ENCODE peak calls at places on chromosomes 2 and 18, in ten cellular contexts. Z, T, L, B, I, G, D, U, R and S are unnamed samples. For H3K4me1, the result is how much of the 10 kb centered on the place peaks cover.

GRCh38 chr18:12408247-12408869 is 629 bp downstream of the PRELID3A start:
- DNase-seq in L (peak), D (peak), G (no peak), U (peak), R (no peak), Z (no peak), B (peak), T (no peak), I (peak), S (no peak)

GRCh38 chr2:111015256-111015655 is 105.5 kb upstream of the BCL2L11 start:
- DNase-seq in T (no peak), L (no peak), Z (no peak), D (no peak), B (no peak), U (no peak), G (no peak), R (no peak), I (no peak), S (no peak)

GRCh38 chr2:106970471-106971261 is 84.7 kb upstream of the ST6GAL2 start:
- DNase-seq in T (no peak), Z (no peak), I (no peak), L (no peak), R (no peak), G (no peak), U (peak), B (no peak), D (peak), S (no peak)

GRCh38 chr18:23357992-23358594 is 95.0 kb upstream of the RIOK3 start:
- DNase-seq in L (no peak), T (peak), B (no peak), R (no peak), U (no peak), I (peak), D (peak), G (peak), Z (peak), S (no peak)

GRCh38 chr2:36450466-36451196 is 95.1 kb downstream of the CRIM1 start:
- DNase-seq in U (no peak), B (peak), R (no peak), I (no peak), T (no peak), Z (no peak), G (no peak), D (peak), L (no peak), S (no peak)

GRCh38 chr2:10493636-10494281 is 45.6 kb upstream of the ODC1 start:
- DNase-seq in I (no peak), Z (no peak), R (no peak), L (peak), U (peak), T (no peak), D (peak), G (no peak), B (no peak), S (peak)

GRCh38 chr2:64210816-64211215 is 66.6 kb upstream of the PELI1 start:
- DNase-seq in T (no peak), B (no peak), U (no peak), R (no peak), Z (no peak), D (no peak), L (no peak), G (no peak), I (no peak), S (no peak)

GRCh38 chr2:229930656-229931055 is 8.4 kb downstream of the FBXO36 start:
- DNase-seq in D (no peak), B (no peak), T (no peak), G (no peak), U (no peak), R (no peak), Z (no peak), I (no peak), L (no peak), S (no peak)

GRCh38 chr2:9693646-9694045 is 62.8 kb upstream of the YWHAQ start:
- DNase-seq in U (no peak), L (no peak), D (no peak), G (no peak), R (no peak), I (no peak), Z (no peak), T (no peak), B (no peak), S (no peak)

GRCh38 chr18:75223687-75224347 is 13.2 kb downstream of the TSHZ1 start:
- DNase-seq in B (no peak), I (no peak), G (no peak), L (no peak), T (no peak), R (no peak), U (no peak), D (no peak), Z (no peak), S (no peak)

GRCh38 chr2:12663306-12664037 is 53.3 kb upstream of the TRIB2 start:
- DNase-seq in Z (peak), I (no peak), L (no peak), G (peak), T (no peak), B (peak), R (no peak), U (no peak), D (no peak), S (no peak)

GRCh38 chr2:145006957-145007672 is 487.2 kb upstream of the ZEB2 start:
- DNase-seq in R (peak), D (peak), L (no peak), U (peak), G (peak), I (peak), Z (peak), T (peak), B (peak), S (no peak)

GRCh38 chr2:182302174-182302573 is 124.7 kb downstream of the PDE1A start:
- DNase-seq in U (no peak), B (no peak), L (no peak), G (no peak), I (no peak), D (peak), T (no peak), R (no peak), Z (no peak), S (no peak)

GRCh38 chr2:60534034-60534393 is 19.4 kb downstream of the BCL11A start:
- DNase-seq in R (no peak), T (no peak), U (no peak), G (no peak), I (no peak), B (peak), D (no peak), L (no peak), Z (no peak), S (no peak)

GRCh38 chr2:3613524-3613905 is 18.6 kb downstream of the COLEC11 start:
- DNase-seq in G (no peak), L (no peak), R (no peak), B (no peak), D (no peak), Z (no peak), T (no peak), I (no peak), U (no peak), S (no peak)

GRCh38 chr18:59446012-59446411 is 86.9 kb upstream of the LMAN1 start:
- DNase-seq in U (no peak), I (no peak), G (no peak), B (no peak), R (no peak), Z (no peak), L (no peak), D (peak), T (no peak), S (no peak)

GRCh38 chr2:165007162-165007744 is 51.9 kb upstream of the SLC38A11 start:
- DNase-seq in L (no peak), D (no peak), U (no peak), I (no peak), R (no peak), B (no peak), T (no peak), Z (no peak), G (no peak), S (no peak)

GRCh38 chr2:132497591-132497990 is 81.0 kb downstream of the GPR39 start:
- DNase-seq in B (no peak), G (no peak), T (no peak), R (no peak), U (no peak), L (no peak), Z (no peak), D (no peak), I (no peak), S (no peak)

GRCh38 chr2:177622516-177622915 is 229.9 kb downstream of the AGPS start:
- DNase-seq in B (peak), U (no peak), D (peak), G (no peak), Z (no peak), L (no peak), T (no peak), R (no peak), I (no peak), S (no peak)

GRCh38 chr18:39841133-39842041 is 2113.6 kb upstream of the PIK3C3 start:
- DNase-seq in I (peak), B (peak), G (no peak), D (peak), L (no peak), R (no peak), Z (peak), T (no peak), U (peak), S (no peak)

GRCh38 chr2:83221258-83221657 is 1237.8 kb downstream of the SUCLG1 start:
- DNase-seq in I (no peak), D (peak), G (no peak), B (no peak), R (no peak), T (no peak), U (no peak), Z (no peak), L (no peak), S (no peak)

GRCh38 chr18:43396266-43396665 is 119.0 kb upstream of the SYT4 start:
- DNase-seq in I (no peak), D (peak), G (no peak), R (no peak), U (peak), L (no peak), B (peak), Z (no peak), T (no peak), S (no peak)

GRCh38 chr2:29392774-29393173 is 277.6 kb downstream of the CLIP4 start:
- DNase-seq in Z (no peak), U (no peak), D (no peak), T (no peak), L (no peak), R (no peak), G (no peak), B (no peak), I (no peak), S (no peak)

GRCh38 chr2:17538844-17539554 is 1.5 kb upstream of the VSNL1 start:
- DNase-seq in U (peak), I (peak), D (peak), B (peak), T (no peak), Z (peak), R (no peak), G (peak), L (no peak), S (no peak)

GRCh38 chr2:195536863-195537262 is 120.2 kb upstream of the SLC39A10 start:
- DNase-seq in B (no peak), Z (no peak), R (no peak), D (no peak), G (no peak), I (no peak), U (no peak), T (no peak), L (no peak), S (no peak)

GRCh38 chr2:43467889-43468288 is 127.9 kb downstream of the THADA start:
- DNase-seq in B (no peak), R (no peak), G (no peak), I (no peak), L (no peak), D (no peak), Z (no peak), T (no peak), U (no peak), S (no peak)

GRCh38 chr2:67783026-67783425 is 279.8 kb downstream of the C1D start:
- DNase-seq in Z (no peak), L (no peak), T (no peak), U (no peak), G (no peak), R (no peak), B (no peak), D (peak), I (no peak), S (no peak)

GRCh38 chr2:5325523-5325922 is 366.7 kb upstream of the SOX11 start:
- DNase-seq in G (no peak), D (no peak), Z (no peak), T (no peak), B (no peak), U (no peak), I (no peak), R (no peak), L (no peak), S (no peak)

GRCh38 chr2:121664086-121664485 is 14.8 kb upstream of the CLASP1 start:
- DNase-seq in Z (no peak), U (no peak), I (no peak), D (no peak), R (no peak), G (no peak), B (no peak), T (no peak), L (no peak), S (no peak)

GRCh38 chr2:28753043-28753683 is 1.5 kb downstream of the PPP1CB start:
- DNase-seq in U (peak), L (peak), Z (peak), G (peak), R (no peak), T (peak), D (peak), B (peak), I (no peak), S (no peak)

GRCh38 chr18:3094355-3094684 is 81.4 kb upstream of the LPIN2 start:
- DNase-seq in Z (no peak), U (no peak), B (no peak), T (no peak), L (peak), R (no peak), I (no peak), D (no peak), G (no peak), S (no peak)

GRCh38 chr18:34522627-34523026 is 187.5 kb upstream of the DTNA start:
- DNase-seq in U (no peak), D (no peak), Z (peak), L (no peak), I (no peak), G (no peak), T (no peak), B (no peak), R (no peak), S (no peak)

GRCh38 chr2:11713815-11714214 is 32.6 kb upstream of the LPIN1 start:
- DNase-seq in B (no peak), U (no peak), D (no peak), R (no peak), Z (no peak), T (no peak), G (no peak), L (no peak), I (no peak), S (no peak)

GRCh38 chr2:230525682-230526081 is 109.7 kb downstream of the SP100 start:
- DNase-seq in Z (no peak), D (no peak), T (no peak), G (no peak), R (no peak), U (no peak), B (no peak), I (no peak), L (peak), S (no peak)

GRCh38 chr2:239463541-239464165 is 62.8 kb upstream of the HDAC4 start:
- DNase-seq in Z (no peak), D (no peak), B (no peak), I (no peak), T (no peak), G (no peak), L (no peak), U (no peak), R (no peak), S (no peak)

GRCh38 chr2:6780765-6781274 is 84.9 kb downstream of the CMPK2 start:
- DNase-seq in I (peak), T (no peak), G (peak), L (peak), D (peak), B (peak), U (no peak), Z (peak), R (no peak), S (no peak)

GRCh38 chr18:74175658-74176057 is 27.3 kb downstream of the TIMM21 start:
- DNase-seq in R (no peak), U (no peak), D (no peak), G (no peak), T (no peak), L (no peak), Z (no peak), B (no peak), I (no peak), S (no peak)

GRCh38 chr2:233221378-233222063 is 30.0 kb upstream of the ATG16L1 start:
- DNase-seq in B (no peak), Z (no peak), L (no peak), R (no peak), I (no peak), U (no peak), G (no peak), D (peak), T (no peak), S (no peak)

GRCh38 chr2:118844261-118845004 is 3.0 kb downstream of the EN1 start:
- DNase-seq in G (no peak), T (no peak), I (no peak), D (no peak), Z (no peak), R (no peak), B (no peak), U (no peak), L (no peak), S (no peak)

DNA sequence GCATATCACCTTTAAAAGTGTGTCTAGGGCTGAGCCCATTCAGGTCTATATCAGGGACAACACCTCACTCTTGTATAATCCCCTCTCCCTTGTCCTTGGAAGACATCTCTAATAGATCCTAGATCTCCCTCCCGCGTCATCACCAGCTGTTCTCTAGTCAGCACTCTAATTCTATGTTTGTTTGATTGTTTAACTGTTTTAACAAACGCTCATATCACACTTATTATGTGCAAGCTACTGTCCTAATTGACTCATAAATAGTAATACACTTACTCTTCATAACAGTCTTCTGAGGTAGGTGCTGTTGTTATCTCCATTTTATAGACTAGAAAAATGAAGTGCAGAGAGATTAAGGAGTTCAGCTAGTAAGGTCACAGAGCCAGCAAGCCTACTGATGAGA is 1.6 kb upstream of the ERMN start:
- DNase-seq in U (no peak), D (no peak), L (no peak), B (peak), T (no peak), G (no peak), I (no peak), R (no peak), Z (no peak), S (no peak)
- H3K4me3 ChIP-seq in U (no peak), D (no peak), L (no peak), B (no peak), T (no peak), G (no peak), I (no peak), R (no peak), Z (no peak), S (peak)

DNA sequence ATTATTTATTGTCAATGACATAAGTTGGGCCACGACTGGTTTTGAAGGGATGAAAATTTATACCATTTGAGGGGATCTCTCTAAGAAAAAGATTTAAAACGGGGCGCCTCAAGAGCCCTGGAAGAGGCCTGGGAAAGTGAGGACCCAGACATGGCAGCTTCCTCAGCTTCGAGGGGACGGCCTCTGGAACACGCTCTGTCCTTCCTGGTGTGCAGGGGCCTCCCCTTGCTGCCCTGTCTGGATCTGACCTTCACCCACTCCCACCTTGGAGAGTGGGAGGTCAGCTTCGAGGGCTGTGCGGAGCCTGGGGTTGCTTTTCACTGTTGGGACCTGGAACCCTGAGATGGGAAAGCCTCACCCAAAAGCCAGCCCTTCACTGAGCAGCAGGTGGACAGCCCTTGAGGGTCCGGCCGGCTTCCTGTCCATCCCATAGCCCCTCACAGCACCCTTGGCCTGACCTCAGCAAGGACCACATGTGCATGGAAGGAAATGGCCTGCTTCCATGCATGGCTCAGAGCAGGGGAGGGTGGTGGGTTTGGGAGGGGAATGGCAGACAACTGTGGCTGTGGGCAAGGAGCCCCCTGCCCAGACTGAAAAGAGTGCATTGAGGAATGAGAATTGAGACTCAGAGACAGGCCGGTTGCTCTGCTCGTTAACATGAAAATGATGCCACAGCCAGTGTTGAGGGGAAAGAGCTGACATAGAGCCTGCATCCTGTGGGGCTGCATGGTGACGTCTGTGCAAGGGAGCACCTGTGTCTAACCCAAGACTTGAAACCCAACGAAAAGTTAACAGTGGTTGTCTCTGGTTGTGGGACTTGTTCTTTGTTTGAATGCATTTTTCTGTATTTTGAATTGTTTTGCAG is 16.3 kb downstream of the FBLN7 start:
- DNase-seq in R (no peak), Z (no peak), L (peak), T (no peak), G (no peak), D (no peak), U (no peak), B (no peak), I (no peak), S (peak)
- H3K4me1 ChIP-seq in R (under half), Z (under half), L (under half), T (under half), G (under half), D (under half), U (under half), B (under half), I (under half), S (under half)

GRCh38 chr2:77642339-77642738 is 120.2 kb upstream of the LRRTM4 start:
- DNase-seq in G (no peak), Z (no peak), U (no peak), L (no peak), I (no peak), T (no peak), R (no peak), D (no peak), B (no peak), S (no peak)
- H3K4me3 ChIP-seq in G (no peak), Z (no peak), U (no peak), L (no peak), I (no peak), T (no peak), R (no peak), D (no peak), B (no peak), S (no peak)

DNA sequence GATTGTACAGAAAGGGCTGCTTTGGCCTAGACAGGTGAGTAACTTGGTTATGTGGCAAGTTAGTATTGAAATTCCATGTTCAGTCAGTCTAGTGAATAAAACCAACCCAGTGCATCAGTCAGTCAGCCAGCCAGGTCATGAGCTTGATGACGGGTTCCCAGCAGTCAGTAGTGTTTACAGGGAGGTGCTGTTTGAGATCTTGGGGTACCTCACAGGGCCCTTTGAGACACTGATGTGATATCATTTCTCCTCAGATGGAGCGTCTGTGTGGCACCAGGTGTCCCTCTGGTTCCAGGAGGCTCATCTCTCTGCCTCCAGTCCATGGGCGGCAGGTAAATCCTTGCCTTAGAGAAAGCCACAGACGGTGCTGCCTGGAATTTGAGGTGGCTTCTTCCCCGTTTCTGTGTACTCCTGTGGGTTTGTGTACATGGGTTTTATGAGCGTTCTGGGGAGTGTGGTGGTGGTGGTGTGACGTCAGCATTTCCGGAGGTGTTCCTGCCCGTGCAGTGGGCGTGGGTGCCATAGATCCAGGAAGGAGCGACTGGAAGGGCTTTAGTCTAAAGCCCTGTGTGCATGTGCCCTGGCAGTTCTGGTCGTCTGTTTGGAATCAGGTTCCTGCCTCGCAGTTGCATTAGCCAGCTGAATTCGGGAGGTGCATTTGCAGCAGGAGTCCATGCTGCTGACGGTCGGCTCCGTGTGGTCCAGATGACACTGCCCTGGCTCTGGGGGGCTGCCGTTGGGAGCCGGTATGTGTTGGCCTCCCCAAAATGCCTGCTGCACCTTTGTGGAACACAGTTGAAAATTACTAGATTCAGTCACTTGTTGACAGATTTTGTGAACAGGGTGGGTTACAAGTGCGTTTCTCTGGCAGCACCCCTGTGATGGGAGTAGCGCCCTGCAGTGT is 2.1 kb downstream of the CTDP1 start:
- DNase-seq in Z (no peak), D (no peak), T (no peak), B (no peak), U (no peak), G (no peak), L (no peak), R (no peak), I (no peak), S (peak)
- H3K4me1 ChIP-seq in Z (half or more), D (under half), T (under half), B (under half), U (under half), G (half or more), L (under half), R (under half), I (under half), S (half or more)

GRCh38 chr2:86107031-86107430 is 996 bp downstream of the PTCD3 start:
- DNase-seq in D (no peak), T (no peak), B (no peak), R (no peak), I (no peak), L (peak), U (no peak), G (no peak), Z (no peak), S (no peak)
- H3K4me3 ChIP-seq in D (peak), T (peak), B (peak), R (peak), I (peak), L (peak), U (peak), G (peak), Z (peak), S (peak)